ENCODE peak calls at places on chromosomes 1 and 21, in five cellular contexts. L is endothelial cell, K is lower lobe of right lung, C is ureter, V is AG20443. R is an unnamed sample.

GRCh38 chr1:47678464-47678980 is 240.7 kb downstream of the FOXD2 start:
- DNase-seq in L (no peak), K (no peak), C (peak), V (no peak), R (no peak)

GRCh38 chr1:227775841-227776240 is 39.6 kb upstream of the PRSS38 start:
- DNase-seq in L (no peak), K (no peak), C (no peak), V (no peak), R (no peak)

GRCh38 chr1:101235696-101236545 is 898 bp upstream of the S1PR1 start:
- DNase-seq in L (peak), K (peak), C (peak), V (peak), R (no peak)

GRCh38 chr1:35049116-35049515 is 17.4 kb upstream of the ZMYM6 start:
- DNase-seq in L (no peak), K (no peak), C (no peak), V (no peak), R (no peak)

GRCh38 chr1:240170806-240171205 is 79.1 kb downstream of the FMN2 start:
- DNase-seq in L (no peak), K (no peak), C (no peak), V (no peak), R (no peak)

GRCh38 chr1:112298558-112298957 is 97.5 kb upstream of the CTTNBP2NL start:
- DNase-seq in L (peak), K (peak), C (no peak), V (peak), R (no peak)

GRCh38 chr1:85933901-85934300 is 222.7 kb downstream of the COL24A1 start:
- DNase-seq in L (no peak), K (no peak), C (no peak), V (no peak), R (no peak)

GRCh38 chr1:208298593-208299233 is 54.5 kb upstream of the PLXNA2 start:
- DNase-seq in L (no peak), K (peak), C (no peak), V (no peak), R (no peak)

GRCh38 chr1:236066828-236067386 is 2.0 kb upstream of the NID1 start:
- DNase-seq in L (no peak), K (peak), C (peak), V (no peak), R (no peak)

GRCh38 chr1:28790384-28791035 is 21.5 kb upstream of the OPRD1 start:
- DNase-seq in L (no peak), K (no peak), C (no peak), V (no peak), R (no peak)

GRCh38 chr21:36710729-36711048 is 11.8 kb downstream of the SIM2 start:
- DNase-seq in L (no peak), K (no peak), C (no peak), V (no peak), R (no peak)

GRCh38 chr1:10723317-10723716 is 73.1 kb downstream of the CASZ1 start:
- DNase-seq in L (no peak), K (no peak), C (no peak), V (no peak), R (no peak)

GRCh38 chr21:34670220-34670961 is 1.6 kb downstream of the CLIC6 start:
- DNase-seq in L (peak), K (no peak), C (no peak), V (peak), R (no peak)

GRCh38 chr1:179021873-179022272 is 3.8 kb upstream of the FAM20B start:
- DNase-seq in L (no peak), K (peak), C (no peak), V (no peak), R (peak)

GRCh38 chr1:58583496-58583895 is 6.4 kb upstream of the TACSTD2 start:
- DNase-seq in L (no peak), K (no peak), C (no peak), V (no peak), R (no peak)

GRCh38 chr1:31633117-31633516 is 11.6 kb downstream of the PEF1 start:
- DNase-seq in L (peak), K (no peak), C (no peak), V (no peak), R (no peak)

GRCh38 chr1:41360074-41361027 is 883 bp upstream of the FOXO6 start:
- DNase-seq in L (no peak), K (no peak), C (peak), V (no peak), R (peak)

GRCh38 chr21:39373634-39374033 is 24.7 kb upstream of the HMGN1 start:
- DNase-seq in L (peak), K (no peak), C (no peak), V (no peak), R (no peak)

GRCh38 chr1:183569141-183569540 is 21.1 kb downstream of the NCF2 start:
- DNase-seq in L (no peak), K (no peak), C (no peak), V (peak), R (no peak)

GRCh38 chr1:156742801-156743200 is 1.9 kb upstream of the MRPL24 start:
- DNase-seq in L (no peak), K (peak), C (no peak), V (no peak), R (no peak)

GRCh38 chr1:47238935-47239640 is 7.1 kb upstream of the TAL1 start:
- DNase-seq in L (no peak), K (no peak), C (no peak), V (no peak), R (no peak)

GRCh38 chr1:214187152-214187900 is 93.6 kb upstream of the SMYD2 start:
- DNase-seq in L (peak), K (no peak), C (no peak), V (peak), R (no peak)

GRCh38 chr1:227999056-227999930 is 7.5 kb upstream of the WNT3A start:
- DNase-seq in L (peak), K (peak), C (peak), V (peak), R (no peak)

R was measured in NCI-H187 treated with DMSO at 0.1 percent for 48 hours.